ENCODE peak calls at places on chromosome 7, in seven cellular contexts. V is mammary epithelial cell, N is GM20000, I is prostate gland, W is astrocyte of the cerebellum, M is kidney, U is tibial nerve. G is an unnamed sample.

GRCh38 chr7:159067870-159068787 is 76.5 kb downstream of the VIPR2 start:
- DNase-seq in I (no peak), N (no peak), M (peak; percentile 87), W (no peak), U (peak; percentile 35), V (no peak), G (no peak)

GRCh38 chr7:149855368-149856305 is 17.5 kb downstream of the ZNF862 start:
- DNase-seq in V (peak; percentile 46), I (no peak), U (no peak), N (no peak), W (peak; percentile 90), M (no peak), G (no peak)

GRCh38 chr7:25347360-25347759 is 119.1 kb upstream of the NPVF start:
- DNase-seq in U (no peak), N (no peak), M (no peak), V (no peak), I (no peak), W (no peak), G (no peak)

GRCh38 chr7:45099891-45100760 is 11.4 kb upstream of the NACAD start:
- DNase-seq in U (no peak), N (no peak), V (no peak), M (no peak), I (no peak), W (no peak), G (no peak)

GRCh38 chr7:120033114-120033513 is 239.9 kb upstream of the KCND2 start:
- DNase-seq in W (no peak), M (no peak), U (no peak), V (peak; percentile 1), N (no peak), I (no peak), G (no peak)

GRCh38 chr7:150949971-150950491 is 28.1 kb downstream of the KCNH2 start:
- DNase-seq in V (no peak), I (no peak), M (peak; percentile 38), U (no peak), N (no peak), W (no peak), G (no peak)

GRCh38 chr7:30159698-30160143 is 24.9 kb downstream of the MTURN start:
- DNase-seq in W (no peak), I (no peak), N (no peak), U (no peak), V (peak; percentile 50), M (peak; percentile 58), G (no peak)

GRCh38 chr7:69687739-69688431 is 89.6 kb downstream of the AUTS2 start:
- DNase-seq in V (no peak), I (no peak), N (no peak), W (no peak), M (no peak), U (no peak), G (no peak)

GRCh38 chr7:113636727-113637421 is 281.9 kb downstream of the PPP1R3A start:
- DNase-seq in V (peak; percentile 94), N (no peak), W (no peak), U (no peak), I (no peak), M (no peak), G (no peak)

GRCh38 chr7:28629216-28629848 is 217.0 kb downstream of the CREB5 start:
- DNase-seq in W (no peak), N (no peak), V (peak; percentile 44), M (no peak), I (no peak), U (peak; percentile 16), G (no peak)

GRCh38 chr7:124171068-124171467 is 138.2 kb upstream of the TMEM229A start:
- DNase-seq in V (peak; percentile 6), M (no peak), N (no peak), I (no peak), W (no peak), U (no peak), G (no peak)
- TF ChIP-seq CTCF in V (peak; percentile 42), M (peak; percentile 14), N (no peak), I (no peak), W (peak; percentile 42), U (no peak), G (peak; percentile 19)

GRCh38 chr7:17472939-17473338 is 174.5 kb downstream of the AHR start:
- DNase-seq in I (no peak), M (no peak), W (no peak), V (no peak), U (no peak), N (no peak), G (no peak)

GRCh38 chr7:17477182-17477581 is 178.7 kb downstream of the AHR start:
- DNase-seq in W (no peak), I (no peak), M (no peak), U (no peak), N (no peak), V (no peak), G (no peak)

GRCh38 chr7:17472518-17472917 is 174.1 kb downstream of the AHR start:
- DNase-seq in M (no peak), V (no peak), I (no peak), N (no peak), U (no peak), W (no peak), G (no peak)

GRCh38 chr7:17474724-17475344 is 176.4 kb downstream of the AHR start:
- DNase-seq in N (no peak), M (no peak), W (no peak), U (no peak), I (no peak), V (no peak), G (no peak)
- TF ChIP-seq CTCF in N (no peak), M (no peak), W (peak; percentile 19), U (no peak), I (no peak), V (peak; percentile 13), G (peak; percentile 49)

GRCh38 chr7:32892521-32893224 is 1.1 kb upstream of the KBTBD2 start:
- DNase-seq in N (peak; percentile 21), M (peak; percentile 77), W (no peak), V (peak; percentile 61), U (no peak), I (peak; percentile 28), G (no peak)
- TF ChIP-seq CTCF in N (no peak), M (no peak), W (no peak), V (no peak), U (no peak), I (no peak), G (no peak)

GRCh38 chr7:46357851-46358250 is 436.8 kb upstream of the IGFBP3 start:
- DNase-seq in U (no peak), M (no peak), W (no peak), N (no peak), I (no peak), V (no peak), G (no peak)

GRCh38 chr7:46360811-46361210 is 439.7 kb upstream of the IGFBP3 start:
- DNase-seq in M (no peak), W (no peak), I (no peak), N (no peak), U (no peak), V (no peak), G (no peak)

GRCh38 chr7:46360255-46360654 is 439.2 kb upstream of the IGFBP3 start:
- DNase-seq in W (no peak), N (no peak), U (no peak), I (no peak), V (no peak), M (no peak), G (no peak)

GRCh38 chr7:46368871-46369270 is 447.8 kb upstream of the IGFBP3 start:
- DNase-seq in W (no peak), I (no peak), M (no peak), U (no peak), V (no peak), N (no peak), G (no peak)

GRCh38 chr7:46363688-46364087 is 442.6 kb upstream of the IGFBP3 start:
- DNase-seq in W (no peak), I (no peak), V (no peak), M (no peak), N (no peak), U (no peak), G (no peak)
- TF ChIP-seq CTCF in W (no peak), I (no peak), V (no peak), M (no peak), N (no peak), U (no peak), G (no peak)

GRCh38 chr7:114663502-114663901 is 248.9 kb downstream of the FOXP2 start:
- DNase-seq in V (peak; percentile 3), I (no peak), N (no peak), U (no peak), W (peak; percentile 29), M (no peak), G (no peak)
- TF ChIP-seq CTCF in V (no peak), I (no peak), N (no peak), U (no peak), W (peak; percentile 46), M (peak; percentile 17), G (peak; percentile 24)

DNA sequence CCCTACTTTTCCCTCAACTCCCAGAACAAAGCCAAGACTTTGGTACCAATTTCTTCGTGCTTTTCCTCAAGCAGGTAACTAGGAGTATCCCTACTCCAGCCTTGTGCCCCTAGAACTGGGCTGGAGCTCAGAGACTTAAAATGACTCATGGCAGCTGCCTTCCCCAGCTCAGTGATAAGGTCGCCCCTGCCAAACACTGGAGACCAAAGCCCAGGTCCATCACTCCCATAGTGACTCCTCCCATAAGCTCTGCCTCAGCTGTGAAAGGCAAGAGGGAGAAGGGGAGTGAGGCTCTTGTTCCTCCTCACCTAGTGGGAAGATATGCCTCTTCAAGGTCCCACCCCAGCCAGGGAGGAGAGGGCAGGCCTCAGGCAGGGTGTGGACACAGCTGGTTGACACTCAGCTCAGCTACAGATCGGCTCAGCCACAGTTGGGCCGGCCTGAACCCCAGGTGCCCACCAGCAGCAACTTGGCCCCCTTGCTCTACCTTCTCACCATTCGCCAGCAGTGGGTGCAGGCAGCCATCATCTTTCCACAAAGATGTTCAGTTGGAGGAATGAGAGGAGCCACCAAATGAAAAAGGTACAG is 13.8 kb upstream of the CYREN start:
- DNase-seq in N (no peak), I (no peak), M (no peak), U (no peak), W (no peak), V (no peak), G (no peak)
- TF ChIP-seq CTCF in N (no peak), I (no peak), M (no peak), U (no peak), W (no peak), V (no peak), G (no peak)

DNA sequence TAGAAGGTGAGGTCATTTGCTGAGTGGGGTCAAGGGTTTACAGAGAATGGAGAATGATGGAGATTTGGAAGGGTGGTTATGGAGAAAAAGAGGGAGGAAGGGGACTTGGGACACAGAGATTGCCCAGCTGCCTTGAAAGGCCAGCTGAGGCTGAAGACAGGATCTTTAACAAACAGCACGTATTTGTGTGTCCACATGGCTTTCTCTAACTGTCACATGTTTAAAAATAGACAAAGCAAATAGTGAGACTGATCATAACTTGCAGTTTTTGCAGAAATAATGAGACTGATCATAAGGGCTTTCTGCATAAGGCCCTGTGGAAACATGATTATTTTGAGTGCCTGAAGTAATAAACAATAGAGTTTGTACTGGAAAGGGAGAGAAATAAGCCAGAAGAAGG is 212.7 kb downstream of the HDAC9 start:
- DNase-seq in U (no peak), M (no peak), V (no peak), N (no peak), I (no peak), W (no peak), G (no peak)
- TF ChIP-seq CTCF in U (no peak), M (no peak), V (no peak), N (no peak), I (no peak), W (no peak), G (no peak)

G was measured in Panc1.